ENCODE peak calls at places on chromosomes 5 and 9, in four cellular contexts. T is NCI-H460, W is iPS-NIHi11, G is GM18507. S is an unnamed sample.

GRCh38 chr5:57174128-57174849 is 430 bp downstream of the GPBP1 start:
- DNase-seq in G (no peak), W (no peak), T (no peak), S (peak)

GRCh38 chr5:172008689-172009141 is 2.3 kb upstream of the FBXW11 start:
- DNase-seq in W (peak), T (no peak), G (no peak), S (peak)

GRCh38 chr5:115702025-115702424 is 76.2 kb upstream of the TMED7 start:
- DNase-seq in G (no peak), T (no peak), W (no peak), S (no peak)

GRCh38 chr9:27204578-27204977 is 92.4 kb downstream of the EQTN start:
- DNase-seq in G (no peak), W (no peak), T (no peak), S (no peak)

GRCh38 chr9:29822458-29822857 is 2249.2 kb upstream of the C9orf72 start:
- DNase-seq in W (no peak), G (no peak), T (no peak), S (no peak)

GRCh38 chr5:82349651-82350050 is 71.5 kb upstream of the RPS23 start:
- DNase-seq in W (peak), G (no peak), T (peak), S (no peak)

GRCh38 chr5:10377081-10377480 is 23.6 kb downstream of the MARCHF6 start:
- DNase-seq in G (no peak), T (no peak), W (no peak), S (no peak)

GRCh38 chr9:93645921-93646639 is 69.7 kb downstream of the PHF2 start:
- DNase-seq in W (no peak), G (no peak), T (no peak), S (no peak)

GRCh38 chr9:37839491-37840461 is 39.2 kb downstream of the DCAF10 start:
- DNase-seq in W (no peak), G (no peak), T (no peak), S (no peak)

GRCh38 chr5:179435181-179435580 is 89.9 kb upstream of the ADAMTS2 start:
- DNase-seq in T (no peak), G (no peak), W (no peak), S (peak)

GRCh38 chr5:178261666-178262600 is 29.3 kb upstream of the PHYKPL start:
- DNase-seq in G (no peak), W (no peak), T (no peak), S (no peak)

GRCh38 chr5:230711-231110 is 12.6 kb downstream of the SDHA start:
- DNase-seq in W (no peak), T (no peak), G (no peak), S (no peak)

GRCh38 chr5:54553659-54554207 is 36.2 kb downstream of the SNX18 start:
- DNase-seq in T (no peak), G (no peak), W (no peak), S (no peak)

GRCh38 chr9:116494815-116495634 is 192.1 kb upstream of the TRIM32 start:
- DNase-seq in W (peak), T (peak), G (no peak), S (peak)

GRCh38 chr5:113162770-113163169 is 186.2 kb downstream of the DCP2 start:
- DNase-seq in G (no peak), W (no peak), T (peak), S (peak)

GRCh38 chr5:154238776-154239481 is 48.4 kb downstream of the GALNT10 start:
- DNase-seq in T (no peak), W (no peak), G (peak), S (no peak)

GRCh38 chr9:107281164-107281563 is 1.9 kb upstream of the RAD23B start:
- DNase-seq in G (no peak), T (no peak), W (no peak), S (no peak)

GRCh38 chr9:32587901-32588300 is 14.9 kb upstream of the NDUFB6 start:
- DNase-seq in T (no peak), G (no peak), W (no peak), S (no peak)

GRCh38 chr9:108017671-108018070 is 528.1 kb upstream of the KLF4 start:
- DNase-seq in G (no peak), T (no peak), W (no peak), S (no peak)

GRCh38 chr9:108316633-108317032 is 539.2 kb downstream of the ACTL7B start:
- DNase-seq in W (no peak), T (no peak), G (no peak), S (no peak)

GRCh38 chr5:72606525-72606924 is 99.3 kb upstream of the ZNF366 start:
- DNase-seq in G (no peak), W (no peak), T (no peak), S (no peak)

GRCh38 chr5:16776611-16777251 is 159.4 kb downstream of the MYO10 start:
- DNase-seq in T (peak), G (no peak), W (peak), S (peak)

GRCh38 chr9:135130266-135130976 is 43.0 kb downstream of the OLFM1 start:
- DNase-seq in G (no peak), T (peak), W (no peak), S (no peak)

GRCh38 chr9:6822696-6823095 is 64.9 kb downstream of the KDM4C start:
- DNase-seq in G (no peak), T (no peak), W (no peak), S (no peak)

GRCh38 chr5:142819292-142819691 is 49.1 kb downstream of the ARHGAP26 start:
- DNase-seq in G (no peak), W (no peak), T (no peak), S (no peak)

GRCh38 chr5:123807177-123807900 is 295.4 kb downstream of the CSNK1G3 start:
- DNase-seq in T (no peak), W (peak), G (no peak), S (no peak)

GRCh38 chr5:171419663-171420428 is 399 bp downstream of the FGF18 start:
- DNase-seq in G (peak), T (no peak), W (peak), S (peak)

GRCh38 chr9:70004310-70004709 is 39.3 kb upstream of the MAMDC2 start:
- DNase-seq in G (no peak), T (no peak), W (no peak), S (peak)

GRCh38 chr9:126673689-126674364 is 60.1 kb downstream of the LMX1B start:
- DNase-seq in G (no peak), W (no peak), T (no peak), S (peak)

S was measured in cardiac muscle cell.